ENCODE peak calls at places on chromosome 14, in nine cellular contexts. Q is fibroblast of the conjunctiva; M is glutamatergic neuron; J is cardiac muscle cell; V is omental fat pad; O is MCF 10A; W is stimulated activated CD8-positive, alpha-beta memory T cell treated with anti-CD3 and anti-CD28 coated beads, Interleukin-2, amount 100 ng/mL, for 1 hour; T is COR-L47; G is dorsolateral prefrontal cortex. K is an unnamed sample.

GRCh38 chr14:72256055-72256454 is 323.8 kb downstream of the RGS6 start:
- DNase-seq in J (no peak), T (no peak), O (peak; percentile 11), Q (no peak), V (no peak), G (no peak), W (no peak), M (no peak), K (no peak)

GRCh38 chr14:95545769-95546168 is 10.9 kb downstream of the GLRX5 start:
- DNase-seq in M (no peak), W (no peak), T (no peak), G (no peak), V (no peak), Q (peak; percentile 76), J (no peak), O (peak; percentile 71), K (no peak)

GRCh38 chr14:54420478-54421116 is 20.6 kb downstream of the CNIH1 start:
- DNase-seq in Q (peak; percentile 48), O (peak; percentile 59), M (peak; percentile 39), G (no peak), W (no peak), V (peak; percentile 42), J (peak; percentile 45), T (peak; percentile 10), K (no peak)

GRCh38 chr14:86221000-86221399 is 691.1 kb downstream of the FLRT2 start:
- DNase-seq in V (no peak), M (peak; percentile 49), O (peak; percentile 8), T (no peak), W (no peak), G (no peak), Q (no peak), J (peak; percentile 37), K (no peak)

GRCh38 chr14:71661441-71661840 is 270.8 kb upstream of the RGS6 start:
- DNase-seq in T (no peak), W (no peak), M (no peak), Q (no peak), V (no peak), O (no peak), J (no peak), G (no peak), K (no peak)

GRCh38 chr14:35879654-35880249 is 53.6 kb downstream of the BRMS1L start:
- DNase-seq in W (no peak), Q (no peak), J (peak; percentile 3), M (no peak), T (no peak), V (no peak), G (no peak), O (peak; percentile 27), K (no peak)

GRCh38 chr14:99592933-99593753 is 10.9 kb downstream of the CCDC85C start:
- DNase-seq in J (no peak), M (no peak), T (no peak), O (no peak), W (no peak), Q (no peak), G (peak; percentile 52), V (no peak), K (peak; percentile 86)

GRCh38 chr14:55513491-55513890 is 66.5 kb upstream of the KTN1 start:
- DNase-seq in O (no peak), V (no peak), J (no peak), Q (no peak), G (no peak), M (no peak), T (no peak), W (no peak), K (no peak)

GRCh38 chr14:80434574-80435321 is 223.4 kb upstream of the DIO2 start:
- DNase-seq in V (no peak), M (no peak), J (no peak), Q (no peak), G (no peak), T (peak; percentile 47), W (no peak), O (peak; percentile 70), K (no peak)

GRCh38 chr14:31239673-31240072 is 32.1 kb upstream of the HECTD1 start:
- DNase-seq in G (no peak), T (no peak), Q (no peak), O (no peak), J (peak; percentile 23), W (no peak), M (no peak), V (no peak), K (no peak)

GRCh38 chr14:31770271-31770670 is 209.1 kb downstream of the NUBPL start:
- DNase-seq in O (peak; percentile 22), W (no peak), V (no peak), G (no peak), M (no peak), Q (peak; percentile 0), T (no peak), J (no peak), K (no peak)

GRCh38 chr14:55577229-55577628 is 2.8 kb upstream of the KTN1 start:
- DNase-seq in T (no peak), V (no peak), M (no peak), J (no peak), Q (no peak), O (no peak), W (no peak), G (no peak), K (no peak)

GRCh38 chr14:37124617-37125016 is 47.8 kb downstream of the SLC25A21 start:
- DNase-seq in G (no peak), V (no peak), Q (no peak), O (peak; percentile 20), M (no peak), T (no peak), W (no peak), J (no peak), K (no peak)

K was measured in posterior cingulate gyrus.